ENCODE peak calls at places on chromosomes 2 and 18, in four cellular contexts. D is heart right ventricle; P is GM23248; N is CD4-positive, alpha-beta memory T cell. T is an unnamed sample.

GRCh38 chr2:222899413-222900181 is 38.8 kb downstream of the ACSL3 start:
- DNase-seq in D (no peak), P (no peak), N (no peak), T (no peak)

GRCh38 chr18:8142131-8142711 is 467.0 kb upstream of the RAB12 start:
- DNase-seq in D (peak), P (peak), N (no peak), T (no peak)

GRCh38 chr2:7026740-7027139 is 109.5 kb downstream of the RNF144A start:
- DNase-seq in D (peak), P (no peak), N (no peak), T (no peak)

GRCh38 chr2:168085801-168086361 is 161.5 kb downstream of the STK39 start:
- DNase-seq in D (no peak), P (no peak), N (no peak), T (no peak)

GRCh38 chr2:57465067-57465466 is 581.5 kb upstream of the VRK2 start:
- DNase-seq in D (no peak), P (no peak), N (no peak), T (no peak)

GRCh38 chr18:27363918-27364317 is 178.8 kb upstream of the CHST9 start:
- DNase-seq in D (no peak), P (peak), N (no peak), T (no peak)

GRCh38 chr2:150466770-150467640 is 20.5 kb downstream of the RND3 start:
- DNase-seq in D (no peak), P (peak), N (no peak), T (no peak)

GRCh38 chr2:16171425-16171920 is 231.1 kb downstream of the MYCN start:
- DNase-seq in D (no peak), P (no peak), N (no peak), T (no peak)

GRCh38 chr2:233867993-233868532 is at the start of gene MSL3B:
- DNase-seq in D (no peak), P (peak), N (peak), T (no peak)

GRCh38 chr18:12076424-12077140 is 17.1 kb upstream of the ANKRD62 start:
- DNase-seq in D (no peak), P (peak), N (no peak), T (peak)

GRCh38 chr2:169663247-169663646 is 31.0 kb downstream of the CFAP210 start:
- DNase-seq in D (no peak), P (no peak), N (no peak), T (no peak)

GRCh38 chr2:28755411-28755810 is 3.8 kb downstream of the PPP1CB start:
- DNase-seq in D (no peak), P (peak), N (no peak), T (no peak)

GRCh38 chr18:31206787-31207381 is 44.2 kb upstream of the DSC1 start:
- DNase-seq in D (peak), P (no peak), N (no peak), T (peak)

GRCh38 chr2:118607663-118608062 is 239.8 kb downstream of the EN1 start:
- DNase-seq in D (no peak), P (peak), N (no peak), T (no peak)

GRCh38 chr18:45370190-45371010 is 244.9 kb upstream of the SLC14A2 start:
- DNase-seq in D (no peak), P (peak), N (no peak), T (no peak)

GRCh38 chr2:233857511-233858118 is 3.3 kb upstream of the HJURP start:
- DNase-seq in D (no peak), P (peak), N (peak), T (no peak)

GRCh38 chr2:121297217-121297830 is 12.3 kb upstream of the TFCP2L1 start:
- DNase-seq in D (no peak), P (peak), N (no peak), T (no peak)

GRCh38 chr2:130825972-130826253 is 10.8 kb upstream of the ARHGEF4 start:
- DNase-seq in D (no peak), P (no peak), N (no peak), T (no peak)

GRCh38 chr2:210003394-210003793 is 956 bp downstream of the RPE start:
- DNase-seq in D (no peak), P (peak), N (no peak), T (no peak)

GRCh38 chr2:232463701-232464533 is 8.0 kb downstream of the ALPI start:
- DNase-seq in D (no peak), P (no peak), N (no peak), T (no peak)

GRCh38 chr2:169363570-169364150 is 1.3 kb upstream of the LRP2 start:
- DNase-seq in D (peak), P (peak), N (peak), T (peak)

DNA sequence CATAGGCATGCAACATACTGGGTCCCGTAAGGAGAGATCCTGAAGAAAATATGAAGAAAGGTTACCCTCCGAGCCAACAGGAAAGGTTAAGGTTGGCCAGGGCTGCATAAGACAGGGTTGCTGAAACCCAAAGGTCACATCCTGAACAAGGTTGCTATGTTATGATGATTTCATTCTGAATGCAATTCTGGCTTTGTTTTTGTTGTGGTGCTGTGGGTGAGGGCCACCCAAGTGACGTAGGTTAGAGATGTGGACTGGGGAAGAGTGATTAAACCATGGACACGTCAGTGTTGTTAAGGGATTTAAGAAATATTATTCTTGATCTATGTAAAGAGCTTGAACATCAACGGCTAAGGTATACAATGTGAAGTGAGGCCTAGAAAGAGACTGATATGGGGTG is 60.0 kb downstream of the ZEB2 start:
- DNase-seq in D (no peak), P (peak), N (peak), T (peak)
- H3K27ac ChIP-seq in D (peak), P (peak), N (peak), T (peak)

DNA sequence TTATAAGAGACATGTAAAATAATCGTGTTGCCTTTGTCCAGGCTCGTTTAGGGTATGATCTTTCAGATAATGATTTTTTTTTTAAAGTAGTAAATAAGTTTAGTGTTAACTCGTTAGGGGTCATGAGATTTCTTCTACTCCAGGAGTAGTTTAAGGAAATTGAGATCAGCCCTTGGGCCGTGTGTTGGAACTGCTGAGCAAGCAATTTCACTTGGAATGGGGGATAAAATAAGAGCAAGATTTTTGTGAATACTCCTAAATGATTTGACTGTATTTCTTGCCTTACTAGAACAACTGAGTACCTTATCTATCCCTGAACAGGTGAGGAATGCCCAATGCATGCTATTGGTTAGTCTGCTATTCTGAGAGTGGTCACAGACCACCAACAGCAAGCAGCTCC is 102.2 kb upstream of the SERPINE2 start:
- DNase-seq in D (no peak), P (no peak), N (no peak), T (no peak)
- H3K27ac ChIP-seq in D (no peak), P (no peak), N (no peak), T (no peak)

GRCh38 chr18:59607471-59607870 is 89.8 kb downstream of the CCBE1 start:
- DNase-seq in D (no peak), P (no peak), N (no peak), T (no peak)

GRCh38 chr18:59606193-59607175 is 90.7 kb downstream of the CCBE1 start:
- DNase-seq in D (peak), P (no peak), N (no peak), T (no peak)

GRCh38 chr18:59609654-59610053 is 87.6 kb downstream of the CCBE1 start:
- DNase-seq in D (no peak), P (no peak), N (no peak), T (no peak)

GRCh38 chr18:59604877-59605276 is 92.3 kb downstream of the CCBE1 start:
- DNase-seq in D (peak), P (peak), N (no peak), T (no peak)

GRCh38 chr18:59605633-59606192 is 91.5 kb downstream of the CCBE1 start:
- DNase-seq in D (no peak), P (no peak), N (no peak), T (no peak)
- H3K27ac ChIP-seq in D (no peak), P (no peak), N (no peak), T (no peak)

DNA sequence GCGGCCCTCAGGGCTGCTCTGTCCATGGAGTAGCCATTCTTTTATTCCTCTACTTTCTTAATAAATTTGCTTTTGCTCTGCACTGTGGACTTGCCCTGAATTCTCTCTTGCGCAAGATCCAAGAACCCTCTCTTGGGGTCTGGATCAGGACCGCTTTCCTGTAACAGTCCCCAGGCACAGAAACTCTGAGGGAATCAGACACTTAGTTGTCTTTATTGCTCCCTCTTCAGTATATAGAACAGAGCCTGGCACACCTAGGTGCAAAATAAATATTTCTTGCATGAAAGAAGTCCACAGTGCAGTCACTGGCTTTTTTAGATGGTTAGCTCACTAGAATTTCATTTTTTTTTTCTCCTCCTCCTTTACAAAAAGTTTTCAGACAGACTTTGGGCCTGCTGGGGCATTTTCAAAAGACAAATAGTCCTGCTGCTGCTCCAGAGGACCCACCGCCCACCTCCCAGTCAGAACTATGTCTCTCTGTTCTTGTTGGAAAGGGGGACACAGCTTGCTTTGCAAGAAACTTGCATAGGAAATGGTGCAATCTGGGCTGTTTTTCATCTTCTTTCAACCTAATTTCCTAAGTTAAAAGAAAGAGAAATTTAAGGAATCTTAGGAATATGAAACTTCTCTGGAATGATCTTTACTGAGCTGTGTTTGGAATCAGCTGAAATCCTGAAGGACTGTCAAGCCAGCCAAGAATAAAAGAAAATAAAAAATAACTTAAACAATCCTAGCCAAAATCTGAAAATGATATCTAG is 31.7 kb upstream of the MAP4K3 start:
- DNase-seq in D (no peak), P (peak), N (no peak), T (no peak)
- H3K27ac ChIP-seq in D (peak), P (peak), N (no peak), T (peak)

DNA sequence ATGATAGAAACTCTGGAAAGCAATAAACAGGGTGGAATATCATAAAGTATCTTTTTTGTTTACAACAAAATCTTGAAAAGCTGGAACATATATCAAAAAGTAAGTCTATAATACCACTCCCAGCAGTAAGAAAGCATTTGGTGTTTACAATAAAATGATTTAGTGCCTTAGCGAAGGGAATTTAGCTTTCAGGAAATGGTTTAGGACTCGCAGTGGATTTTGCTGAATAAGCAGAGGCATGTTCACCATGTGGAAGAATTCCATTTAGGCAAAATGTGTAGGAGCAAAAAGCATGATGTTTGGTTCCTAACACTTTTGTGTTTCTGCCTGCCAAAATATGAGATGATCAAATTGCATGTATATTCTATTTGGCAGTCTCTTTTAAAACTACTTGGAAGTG is 163.6 kb downstream of the AGPS start:
- DNase-seq in D (no peak), P (no peak), N (no peak), T (no peak)
- H3K27ac ChIP-seq in D (no peak), P (no peak), N (no peak), T (no peak)

GRCh38 chr2:211755187-211755586 is 783.4 kb downstream of the ERBB4 start:
- DNase-seq in D (no peak), P (no peak), N (no peak), T (no peak)

GRCh38 chr2:211751853-211752252 is 786.7 kb downstream of the ERBB4 start:
- DNase-seq in D (no peak), P (no peak), N (no peak), T (no peak)

GRCh38 chr2:211760103-211760502 is 778.5 kb downstream of the ERBB4 start:
- DNase-seq in D (no peak), P (no peak), N (no peak), T (no peak)

DNA sequence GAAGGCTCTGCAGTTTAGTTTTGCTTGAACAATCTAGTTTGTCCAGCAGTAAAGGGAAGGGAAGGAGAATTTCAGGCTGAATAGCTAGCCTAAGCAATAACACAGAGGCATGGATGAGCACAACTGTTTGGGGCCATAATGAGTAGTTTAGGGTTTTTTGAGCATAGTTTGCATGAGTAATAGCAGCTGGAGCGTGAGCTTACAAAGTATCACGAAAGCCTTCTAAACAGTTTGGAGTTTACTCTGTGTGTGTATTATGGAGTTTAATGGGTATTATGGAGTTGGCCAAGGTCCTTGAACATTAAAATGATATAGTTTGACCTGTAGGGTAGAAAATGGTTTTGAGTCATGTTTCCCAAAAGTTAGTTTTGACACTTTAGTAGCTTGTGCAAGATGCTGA is 782.3 kb downstream of the ERBB4 start:
- DNase-seq in D (no peak), P (peak), N (no peak), T (no peak)
- H3K27ac ChIP-seq in D (no peak), P (no peak), N (no peak), T (no peak)

GRCh38 chr18:4058179-4058578 is 396.9 kb downstream of the DLGAP1 start:
- DNase-seq in D (no peak), P (no peak), N (no peak), T (no peak)
- H3K27ac ChIP-seq in D (no peak), P (no peak), N (no peak), T (no peak)

T was measured in right cardiac atrium.